ENCODE peak calls at places on chromosome 21, in six cellular contexts. One of them, this sample, is unnamed.

GRCh38 chr21:33682992-33683627 is 40.8 kb downstream of the ITSN1 start:
- DNase-seq in GM12878: no peak
- DNase-seq in K562: no peak
- DNase-seq in A549: peak; percentile 77
- DNase-seq in endothelial cell of umbilical vein: peak; percentile 90
- DNase-seq in HepG2: peak; percentile 56
- DNase-seq in this sample: no peak

GRCh38 chr21:45074048-45074817 is at the start of gene ADARB1:
- DNase-seq in A549: peak; percentile 51
- DNase-seq in endothelial cell of umbilical vein: peak; percentile 29
- DNase-seq in K562: peak; percentile 97
- DNase-seq in GM12878: no peak
- DNase-seq in HepG2: peak; percentile 32
- DNase-seq in this sample: peak; percentile 70

GRCh38 chr21:45386336-45386727 is 18.6 kb upstream of the COL18A1 start:
- DNase-seq in K562: no peak
- DNase-seq in GM12878: no peak
- DNase-seq in HepG2: no peak
- DNase-seq in A549: no peak
- DNase-seq in endothelial cell of umbilical vein: no peak
- DNase-seq in this sample: no peak

GRCh38 chr21:30189763-30190162 is 23.2 kb upstream of the CLDN17 start:
- DNase-seq in endothelial cell of umbilical vein: no peak
- DNase-seq in A549: no peak
- DNase-seq in GM12878: no peak
- DNase-seq in K562: no peak
- DNase-seq in HepG2: no peak
- DNase-seq in this sample: no peak

GRCh38 chr21:36159356-36159921 is 2.8 kb downstream of the DOP1B start:
- DNase-seq in GM12878: no peak
- DNase-seq in K562: no peak
- DNase-seq in A549: no peak
- DNase-seq in HepG2: no peak
- DNase-seq in endothelial cell of umbilical vein: no peak
- DNase-seq in this sample: peak; percentile 89

GRCh38 chr21:45283611-45284455 is 3.9 kb downstream of the POFUT2 start:
- DNase-seq in A549: no peak
- DNase-seq in endothelial cell of umbilical vein: no peak
- DNase-seq in HepG2: no peak
- DNase-seq in GM12878: no peak
- DNase-seq in K562: no peak
- DNase-seq in this sample: no peak

GRCh38 chr21:42236014-42236413 is 17.1 kb downstream of the ABCG1 start:
- DNase-seq in GM12878: no peak
- DNase-seq in A549: no peak
- DNase-seq in K562: no peak
- DNase-seq in HepG2: no peak
- DNase-seq in endothelial cell of umbilical vein: no peak
- DNase-seq in this sample: no peak

GRCh38 chr21:32771134-32771523 is 426 bp downstream of the PAXBP1 start:
- DNase-seq in endothelial cell of umbilical vein: no peak
- DNase-seq in HepG2: peak; percentile 33
- DNase-seq in A549: peak; percentile 46
- DNase-seq in GM12878: no peak
- DNase-seq in K562: peak; percentile 83
- DNase-seq in this sample: peak; percentile 76

GRCh38 chr21:43012596-43012995 is 38.2 kb downstream of the PKNOX1 start:
- DNase-seq in GM12878: no peak
- DNase-seq in endothelial cell of umbilical vein: no peak
- DNase-seq in A549: no peak
- DNase-seq in HepG2: no peak
- DNase-seq in K562: no peak
- DNase-seq in this sample: no peak

GRCh38 chr21:33116669-33117267 is 46.8 kb downstream of the OLIG1 start:
- DNase-seq in GM12878: no peak
- DNase-seq in A549: no peak
- DNase-seq in K562: no peak
- DNase-seq in endothelial cell of umbilical vein: no peak
- DNase-seq in HepG2: no peak
- DNase-seq in this sample: no peak

GRCh38 chr21:39867198-39867650 is at the start of gene PCP4:
- DNase-seq in endothelial cell of umbilical vein: no peak
- DNase-seq in GM12878: no peak
- DNase-seq in K562: peak; percentile 74
- DNase-seq in HepG2: peak; percentile 7
- DNase-seq in A549: peak; percentile 36
- DNase-seq in this sample: peak; percentile 47

GRCh38 chr21:36188081-36188681 is 31.6 kb downstream of the DOP1B start:
- DNase-seq in endothelial cell of umbilical vein: peak; percentile 14
- DNase-seq in GM12878: no peak
- DNase-seq in K562: no peak
- DNase-seq in HepG2: peak; percentile 50
- DNase-seq in A549: peak; percentile 22
- DNase-seq in this sample: no peak

GRCh38 chr21:42315296-42315891 is at the start of gene TFF3:
- DNase-seq in endothelial cell of umbilical vein: no peak
- DNase-seq in K562: no peak
- DNase-seq in GM12878: no peak
- DNase-seq in HepG2: peak; percentile 84
- DNase-seq in A549: peak; percentile 6
- DNase-seq in this sample: no peak

GRCh38 chr21:32048353-32048752 is 175.5 kb downstream of the HUNK start:
- DNase-seq in A549: no peak
- DNase-seq in K562: no peak
- DNase-seq in GM12878: no peak
- DNase-seq in endothelial cell of umbilical vein: no peak
- DNase-seq in HepG2: no peak
- DNase-seq in this sample: peak; percentile 69

GRCh38 chr21:42146821-42147220 is 72.1 kb upstream of the ABCG1 start:
- DNase-seq in HepG2: no peak
- DNase-seq in GM12878: no peak
- DNase-seq in A549: no peak
- DNase-seq in endothelial cell of umbilical vein: no peak
- DNase-seq in K562: no peak
- DNase-seq in this sample: no peak

GRCh38 chr21:21740207-21740606 is 742.0 kb downstream of the NCAM2 start:
- DNase-seq in HepG2: no peak
- DNase-seq in GM12878: no peak
- DNase-seq in A549: no peak
- DNase-seq in endothelial cell of umbilical vein: no peak
- DNase-seq in K562: no peak
- DNase-seq in this sample: no peak

GRCh38 chr21:36408568-36408967 is 23.4 kb downstream of the CHAF1B start:
- DNase-seq in K562: no peak
- DNase-seq in endothelial cell of umbilical vein: no peak
- DNase-seq in A549: no peak
- DNase-seq in HepG2: no peak
- DNase-seq in GM12878: no peak
- DNase-seq in this sample: no peak

GRCh38 chr21:35508389-35508888 is 459.3 kb upstream of the RUNX1 start:
- DNase-seq in GM12878: no peak
- DNase-seq in A549: peak; percentile 32
- DNase-seq in HepG2: peak; percentile 72
- DNase-seq in K562: peak; percentile 44
- DNase-seq in endothelial cell of umbilical vein: no peak
- DNase-seq in this sample: peak; percentile 98

GRCh38 chr21:36542312-36543101 is 62.6 kb upstream of the CLDN14 start:
- DNase-seq in HepG2: no peak
- DNase-seq in A549: no peak
- DNase-seq in GM12878: peak; percentile 70
- DNase-seq in endothelial cell of umbilical vein: no peak
- DNase-seq in K562: no peak
- DNase-seq in this sample: no peak

GRCh38 chr21:42636535-42636914 is 16.9 kb upstream of the PDE9A start:
- DNase-seq in A549: no peak
- DNase-seq in HepG2: no peak
- DNase-seq in endothelial cell of umbilical vein: no peak
- DNase-seq in GM12878: no peak
- DNase-seq in K562: no peak
- DNase-seq in this sample: peak; percentile 47

GRCh38 chr21:42440187-42440792 is 36.6 kb downstream of the UBASH3A start:
- DNase-seq in K562: no peak
- DNase-seq in A549: no peak
- DNase-seq in endothelial cell of umbilical vein: no peak
- DNase-seq in GM12878: peak; percentile 70
- DNase-seq in HepG2: no peak
- DNase-seq in this sample: no peak

GRCh38 chr21:15968911-15969310 is 239.1 kb downstream of the USP25 start:
- DNase-seq in A549: no peak
- DNase-seq in K562: no peak
- DNase-seq in GM12878: no peak
- DNase-seq in endothelial cell of umbilical vein: no peak
- DNase-seq in HepG2: no peak
- DNase-seq in this sample: no peak

GRCh38 chr21:36479415-36480402 is at the start of gene CLDN14:
- DNase-seq in GM12878: no peak
- DNase-seq in A549: no peak
- DNase-seq in K562: no peak
- DNase-seq in endothelial cell of umbilical vein: no peak
- DNase-seq in HepG2: peak; percentile 86
- DNase-seq in this sample: no peak

GRCh38 chr21:14739590-14739989 is 193.5 kb upstream of the SAMSN1 start:
- DNase-seq in HepG2: no peak
- DNase-seq in endothelial cell of umbilical vein: no peak
- DNase-seq in GM12878: no peak
- DNase-seq in K562: no peak
- DNase-seq in A549: no peak
- DNase-seq in this sample: no peak

GRCh38 chr21:36487641-36488307 is 7.9 kb upstream of the CLDN14 start:
- DNase-seq in A549: no peak
- DNase-seq in GM12878: no peak
- DNase-seq in K562: no peak
- DNase-seq in endothelial cell of umbilical vein: peak; percentile 73
- DNase-seq in HepG2: no peak
- DNase-seq in this sample: peak; percentile 35

GRCh38 chr21:26140185-26140584 is 30.4 kb downstream of the APP start:
- DNase-seq in endothelial cell of umbilical vein: peak; percentile 98
- DNase-seq in A549: peak; percentile 93
- DNase-seq in GM12878: no peak
- DNase-seq in K562: no peak
- DNase-seq in HepG2: peak; percentile 50
- DNase-seq in this sample: peak; percentile 3
- TF ChIP-seq MYC in endothelial cell of umbilical vein: no peak
- TF ChIP-seq MYC in A549: no peak
- TF ChIP-seq MYC in GM12878: no peak
- TF ChIP-seq MYC in K562: no peak
- TF ChIP-seq MYC in HepG2: no peak
- TF ChIP-seq MYC in this sample: no peak

GRCh38 chr21:18053151-18053550 is 191.5 kb upstream of the CHODL start:
- DNase-seq in HepG2: no peak
- DNase-seq in GM12878: no peak
- DNase-seq in endothelial cell of umbilical vein: no peak
- DNase-seq in A549: no peak
- DNase-seq in K562: no peak
- DNase-seq in this sample: no peak

DNA sequence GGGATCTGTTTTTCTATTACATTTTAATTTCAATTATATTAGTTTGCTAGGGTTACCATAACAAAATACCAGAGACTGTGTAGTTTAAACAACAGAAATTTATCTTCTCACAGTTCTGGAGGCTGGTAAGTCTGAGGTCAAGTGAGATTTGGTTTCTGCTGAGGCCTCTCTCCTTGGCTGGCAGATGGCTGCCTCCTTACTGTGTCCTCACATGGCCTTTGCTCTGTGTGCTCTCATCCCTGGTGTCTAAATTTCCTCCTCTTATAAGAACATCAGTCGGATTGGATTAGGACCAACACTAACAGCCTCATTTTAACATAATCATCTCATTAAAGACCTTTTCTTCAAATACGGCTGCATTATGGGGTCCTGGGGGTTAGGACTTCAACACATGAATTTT is 195.2 kb upstream of the CHODL start:
- DNase-seq in K562: no peak
- DNase-seq in HepG2: no peak
- DNase-seq in A549: no peak
- DNase-seq in endothelial cell of umbilical vein: no peak
- DNase-seq in GM12878: no peak
- DNase-seq in this sample: no peak
- TF ChIP-seq MAX in K562: no peak
- TF ChIP-seq MAX in HepG2: no peak
- TF ChIP-seq MAX in A549: no peak
- TF ChIP-seq MAX in endothelial cell of umbilical vein: no peak
- TF ChIP-seq MAX in GM12878: no peak
- TF ChIP-seq MAX in this sample: no peak

GRCh38 chr21:28220670-28221069 is 772.0 kb downstream of the LTN1 start:
- DNase-seq in A549: no peak
- DNase-seq in endothelial cell of umbilical vein: peak; percentile 16
- DNase-seq in K562: no peak
- DNase-seq in HepG2: no peak
- DNase-seq in GM12878: no peak
- DNase-seq in this sample: no peak

GRCh38 chr21:28226563-28226962 is 766.1 kb downstream of the LTN1 start:
- DNase-seq in HepG2: no peak
- DNase-seq in endothelial cell of umbilical vein: no peak
- DNase-seq in GM12878: no peak
- DNase-seq in K562: no peak
- DNase-seq in A549: no peak
- DNase-seq in this sample: no peak

GRCh38 chr21:28221984-28222383 is 770.7 kb downstream of the LTN1 start:
- DNase-seq in GM12878: no peak
- DNase-seq in A549: no peak
- DNase-seq in K562: no peak
- DNase-seq in endothelial cell of umbilical vein: no peak
- DNase-seq in HepG2: no peak
- DNase-seq in this sample: no peak

GRCh38 chr21:28227881-28228623 is 764.6 kb downstream of the LTN1 start:
- DNase-seq in A549: no peak
- DNase-seq in endothelial cell of umbilical vein: no peak
- DNase-seq in GM12878: no peak
- DNase-seq in K562: no peak
- DNase-seq in HepG2: no peak
- DNase-seq in this sample: peak; percentile 9

DNA sequence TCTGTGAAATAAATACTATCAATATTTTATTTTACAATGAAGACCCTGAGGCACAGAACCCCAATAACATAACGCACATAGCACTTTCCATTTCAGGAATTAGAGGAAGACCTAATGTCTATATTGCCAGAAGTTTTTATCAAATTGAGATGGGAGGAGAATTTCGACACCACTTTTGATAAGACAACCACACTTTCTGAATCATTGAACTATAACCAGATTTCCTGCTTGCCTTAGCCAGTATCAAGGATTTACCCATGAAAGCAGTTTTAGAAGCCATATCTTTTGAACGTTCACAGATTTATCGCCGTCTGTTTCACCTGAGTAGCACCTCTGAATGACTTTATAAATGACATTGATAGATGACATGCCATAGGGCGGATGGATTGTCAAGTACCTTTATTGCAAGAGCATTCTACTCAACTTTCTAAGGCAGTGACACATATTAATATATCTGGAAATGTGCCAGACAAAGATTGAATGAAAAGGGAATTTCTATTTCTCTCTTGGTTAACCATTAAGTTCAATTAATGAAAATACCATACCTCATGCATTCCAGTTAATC is 768.4 kb downstream of the LTN1 start:
- DNase-seq in K562: no peak
- DNase-seq in HepG2: no peak
- DNase-seq in A549: no peak
- DNase-seq in endothelial cell of umbilical vein: no peak
- DNase-seq in GM12878: no peak
- DNase-seq in this sample: no peak
- TF ChIP-seq MYC in K562: no peak
- TF ChIP-seq MYC in HepG2: no peak
- TF ChIP-seq MYC in A549: no peak
- TF ChIP-seq MYC in endothelial cell of umbilical vein: no peak
- TF ChIP-seq MYC in GM12878: no peak
- TF ChIP-seq MYC in this sample: no peak

GRCh38 chr21:46386726-46387073 is 62.7 kb downstream of the PCNT start:
- DNase-seq in endothelial cell of umbilical vein: no peak
- DNase-seq in A549: no peak
- DNase-seq in GM12878: no peak
- DNase-seq in K562: no peak
- DNase-seq in HepG2: no peak
- DNase-seq in this sample: no peak
- TF ChIP-seq MAX in endothelial cell of umbilical vein: no peak
- TF ChIP-seq MAX in A549: no peak
- TF ChIP-seq MAX in GM12878: no peak
- TF ChIP-seq MAX in K562: no peak
- TF ChIP-seq MAX in HepG2: no peak
- TF ChIP-seq MAX in this sample: no peak

This sample was measured in NB4.